ENCODE peak calls at places on chromosomes 12 and 14, in four cellular contexts. One of them, this sample, is unnamed.

GRCh38 chr14:93898731-93899130 is 28.4 kb upstream of the FAM181A start:
- DNase-seq in PC-3: no peak
- DNase-seq in epithelial cell of esophagus: no peak
- DNase-seq in lung: no peak
- DNase-seq in this sample: no peak

GRCh38 chr14:69399750-69400149 is 1.3 kb downstream of the SLC39A9 start:
- DNase-seq in PC-3: no peak
- DNase-seq in epithelial cell of esophagus: no peak
- DNase-seq in lung: no peak
- DNase-seq in this sample: no peak

GRCh38 chr14:56055521-56055920 is 62.7 kb upstream of the PELI2 start:
- DNase-seq in PC-3: no peak
- DNase-seq in epithelial cell of esophagus: no peak
- DNase-seq in lung: no peak
- DNase-seq in this sample: no peak

GRCh38 chr14:24079521-24080141 is 8.3 kb downstream of the CPNE6 start:
- DNase-seq in PC-3: no peak
- DNase-seq in epithelial cell of esophagus: no peak
- DNase-seq in lung: no peak
- DNase-seq in this sample: no peak

GRCh38 chr12:42516573-42516972 is 73.0 kb downstream of the PRICKLE1 start:
- DNase-seq in PC-3: no peak
- DNase-seq in epithelial cell of esophagus: no peak
- DNase-seq in lung: no peak
- DNase-seq in this sample: no peak

GRCh38 chr14:34069854-34070582 is 119.1 kb upstream of the EGLN3 start:
- DNase-seq in PC-3: no peak
- DNase-seq in epithelial cell of esophagus: no peak
- DNase-seq in lung: no peak
- DNase-seq in this sample: no peak

GRCh38 chr14:37145395-37145794 is 27.0 kb downstream of the SLC25A21 start:
- DNase-seq in PC-3: peak; percentile 80
- DNase-seq in epithelial cell of esophagus: peak; percentile 68
- DNase-seq in lung: no peak
- DNase-seq in this sample: no peak

GRCh38 chr12:123293178-123293760 is 21.6 kb upstream of the CDK2AP1 start:
- DNase-seq in PC-3: no peak
- DNase-seq in epithelial cell of esophagus: no peak
- DNase-seq in lung: no peak
- DNase-seq in this sample: no peak

GRCh38 chr12:48997719-48998496 is 1.3 kb downstream of the DDN start:
- DNase-seq in PC-3: peak; percentile 33
- DNase-seq in epithelial cell of esophagus: no peak
- DNase-seq in lung: no peak
- DNase-seq in this sample: no peak

GRCh38 chr14:34713681-34714319 is 593 bp downstream of the CFL2 start:
- DNase-seq in PC-3: peak; percentile 68
- DNase-seq in epithelial cell of esophagus: peak; percentile 73
- DNase-seq in lung: peak; percentile 31
- DNase-seq in this sample: no peak

GRCh38 chr12:3034067-3034750 is 43.0 kb upstream of the TSPAN9 start:
- DNase-seq in PC-3: peak; percentile 59
- DNase-seq in epithelial cell of esophagus: peak; percentile 75
- DNase-seq in lung: peak; percentile 51
- DNase-seq in this sample: peak; percentile 48

GRCh38 chr14:33716921-33717320 is 234.0 kb downstream of the EGLN3 start:
- DNase-seq in PC-3: no peak
- DNase-seq in epithelial cell of esophagus: no peak
- DNase-seq in lung: no peak
- DNase-seq in this sample: no peak

GRCh38 chr12:93979189-93979588 is 169.2 kb upstream of the PLXNC1 start:
- DNase-seq in PC-3: peak; percentile 65
- DNase-seq in epithelial cell of esophagus: peak; percentile 52
- DNase-seq in lung: no peak
- DNase-seq in this sample: no peak

GRCh38 chr14:21923820-21924219 is 250.2 kb upstream of the OR4E1 start:
- DNase-seq in PC-3: no peak
- DNase-seq in epithelial cell of esophagus: no peak
- DNase-seq in lung: no peak
- DNase-seq in this sample: no peak

GRCh38 chr12:113262710-113263109 is 41.4 kb downstream of the TPCN1 start:
- DNase-seq in PC-3: no peak
- DNase-seq in epithelial cell of esophagus: no peak
- DNase-seq in lung: no peak
- DNase-seq in this sample: no peak

GRCh38 chr14:38290601-38291190 is 34.8 kb upstream of the CLEC14A start:
- DNase-seq in PC-3: peak; percentile 82
- DNase-seq in epithelial cell of esophagus: peak; percentile 42
- DNase-seq in lung: peak; percentile 33
- DNase-seq in this sample: no peak

GRCh38 chr12:132285991-132286681 is 43.3 kb downstream of the GALNT9 start:
- DNase-seq in PC-3: peak; percentile 67
- DNase-seq in epithelial cell of esophagus: no peak
- DNase-seq in lung: peak; percentile 58
- DNase-seq in this sample: peak; percentile 88

GRCh38 chr12:131830335-131831020 is 2.3 kb downstream of the MMP17 start:
- DNase-seq in PC-3: peak; percentile 91
- DNase-seq in epithelial cell of esophagus: peak; percentile 73
- DNase-seq in lung: peak; percentile 65
- DNase-seq in this sample: peak; percentile 77

GRCh38 chr14:99357151-99357550 is 85.2 kb upstream of the BCL11B start:
- DNase-seq in PC-3: no peak
- DNase-seq in epithelial cell of esophagus: no peak
- DNase-seq in lung: no peak
- DNase-seq in this sample: no peak

DNA sequence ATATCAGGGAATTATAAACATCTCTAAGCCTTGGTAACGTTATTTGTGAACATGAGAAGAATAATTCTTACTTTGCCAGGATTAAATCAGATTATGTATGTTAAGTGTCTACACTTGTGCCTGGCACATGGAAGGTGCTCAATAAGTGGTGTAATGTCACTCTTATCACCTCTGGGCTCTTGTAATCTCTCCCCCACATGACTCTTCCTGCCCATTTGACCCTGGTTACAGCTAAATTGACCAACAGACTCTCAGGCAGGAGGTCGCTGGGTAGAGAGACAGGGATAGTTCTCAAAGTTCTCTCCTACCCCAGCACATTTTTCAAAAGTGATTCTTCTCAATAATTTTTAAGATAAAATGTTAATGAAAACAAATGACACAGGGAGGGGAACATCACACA is 137.8 kb upstream of the FRMD6 start:
- DNase-seq in PC-3: no peak
- DNase-seq in epithelial cell of esophagus: no peak
- DNase-seq in lung: no peak
- DNase-seq in this sample: no peak
- TF ChIP-seq CTCF in PC-3: no peak
- TF ChIP-seq CTCF in epithelial cell of esophagus: no peak
- TF ChIP-seq CTCF in lung: no peak
- TF ChIP-seq CTCF in this sample: no peak

GRCh38 chr14:45261209-45261608 is 8.2 kb upstream of the MIS18BP1 start:
- DNase-seq in PC-3: no peak
- DNase-seq in epithelial cell of esophagus: no peak
- DNase-seq in lung: no peak
- DNase-seq in this sample: no peak

GRCh38 chr14:45262637-45263036 is 9.6 kb upstream of the MIS18BP1 start:
- DNase-seq in PC-3: peak; percentile 45
- DNase-seq in epithelial cell of esophagus: no peak
- DNase-seq in lung: no peak
- DNase-seq in this sample: no peak

GRCh38 chr14:45271858-45272537 is 19.0 kb upstream of the MIS18BP1 start:
- DNase-seq in PC-3: no peak
- DNase-seq in epithelial cell of esophagus: no peak
- DNase-seq in lung: no peak
- DNase-seq in this sample: no peak

DNA sequence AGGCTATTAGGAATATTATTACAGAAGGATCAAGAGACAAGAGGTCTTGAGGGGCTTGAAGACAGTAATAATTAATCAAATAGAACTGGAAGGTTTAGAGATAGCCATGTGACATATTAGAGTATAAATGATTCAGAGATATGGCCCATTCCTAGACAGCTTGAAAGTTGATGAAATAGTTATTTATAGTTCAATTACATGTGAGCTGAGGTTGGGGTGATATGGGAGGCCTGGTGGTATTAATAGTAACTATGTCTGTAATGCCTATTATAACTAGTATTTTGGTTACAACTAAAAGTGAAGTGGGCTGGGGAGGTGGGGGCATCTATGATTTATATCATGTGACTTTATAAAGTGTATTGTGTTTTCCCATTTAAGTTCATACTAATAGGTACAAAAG is 14.1 kb upstream of the MIS18BP1 start:
- DNase-seq in PC-3: no peak
- DNase-seq in epithelial cell of esophagus: no peak
- DNase-seq in lung: no peak
- DNase-seq in this sample: no peak
- TF ChIP-seq CTCF in PC-3: no peak
- TF ChIP-seq CTCF in epithelial cell of esophagus: no peak
- TF ChIP-seq CTCF in lung: no peak
- TF ChIP-seq CTCF in this sample: no peak

DNA sequence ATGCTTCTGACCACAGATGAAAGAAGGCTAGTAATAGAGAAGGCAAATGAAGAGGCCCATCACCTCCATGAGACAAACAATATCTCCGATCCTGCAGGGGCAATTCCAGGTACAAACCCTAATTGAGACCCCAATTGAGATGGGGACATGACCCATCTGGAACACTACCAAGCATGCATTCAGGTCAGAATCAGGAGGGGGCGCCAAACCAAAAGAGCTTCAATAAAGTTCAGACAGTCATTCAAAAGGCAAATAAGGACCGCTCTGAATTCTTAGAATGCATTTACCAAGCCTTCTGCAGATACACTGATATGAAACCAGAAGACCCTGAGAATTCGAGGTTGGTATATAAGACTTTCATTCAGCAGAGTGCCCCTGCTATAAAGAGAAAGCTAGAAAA is 10.2 kb upstream of the EDDM3B start:
- DNase-seq in PC-3: no peak
- DNase-seq in epithelial cell of esophagus: no peak
- DNase-seq in lung: no peak
- DNase-seq in this sample: no peak
- TF ChIP-seq CTCF in PC-3: peak; percentile 42
- TF ChIP-seq CTCF in epithelial cell of esophagus: no peak
- TF ChIP-seq CTCF in lung: peak; percentile 20
- TF ChIP-seq CTCF in this sample: no peak

GRCh38 chr12:81627336-81628189 is 131.6 kb downstream of the PPFIA2 start:
- DNase-seq in PC-3: peak; percentile 60
- DNase-seq in epithelial cell of esophagus: peak; percentile 57
- DNase-seq in lung: no peak
- DNase-seq in this sample: no peak
- TF ChIP-seq CTCF in PC-3: peak; percentile 78
- TF ChIP-seq CTCF in epithelial cell of esophagus: peak; percentile 60
- TF ChIP-seq CTCF in lung: no peak
- TF ChIP-seq CTCF in this sample: peak; percentile 78

GRCh38 chr12:14854586-14855163 is 11.3 kb upstream of the ART4 start:
- DNase-seq in PC-3: peak; percentile 57
- DNase-seq in epithelial cell of esophagus: no peak
- DNase-seq in lung: no peak
- DNase-seq in this sample: no peak
- TF ChIP-seq CTCF in PC-3: no peak
- TF ChIP-seq CTCF in epithelial cell of esophagus: no peak
- TF ChIP-seq CTCF in lung: no peak
- TF ChIP-seq CTCF in this sample: no peak

GRCh38 chr12:40734283-40734682 is 42.0 kb downstream of the CNTN1 start:
- DNase-seq in PC-3: no peak
- DNase-seq in epithelial cell of esophagus: no peak
- DNase-seq in lung: no peak
- DNase-seq in this sample: no peak

GRCh38 chr12:40738856-40739255 is 46.6 kb downstream of the CNTN1 start:
- DNase-seq in PC-3: no peak
- DNase-seq in epithelial cell of esophagus: no peak
- DNase-seq in lung: no peak
- DNase-seq in this sample: no peak

GRCh38 chr12:40733871-40734270 is 41.6 kb downstream of the CNTN1 start:
- DNase-seq in PC-3: no peak
- DNase-seq in epithelial cell of esophagus: no peak
- DNase-seq in lung: no peak
- DNase-seq in this sample: no peak

GRCh38 chr12:40730281-40730680 is 38.0 kb downstream of the CNTN1 start:
- DNase-seq in PC-3: no peak
- DNase-seq in epithelial cell of esophagus: peak; percentile 27
- DNase-seq in lung: no peak
- DNase-seq in this sample: no peak

GRCh38 chr12:40735551-40736230 is 43.5 kb downstream of the CNTN1 start:
- DNase-seq in PC-3: no peak
- DNase-seq in epithelial cell of esophagus: no peak
- DNase-seq in lung: no peak
- DNase-seq in this sample: no peak
- TF ChIP-seq CTCF in PC-3: no peak
- TF ChIP-seq CTCF in epithelial cell of esophagus: no peak
- TF ChIP-seq CTCF in lung: no peak
- TF ChIP-seq CTCF in this sample: no peak

GRCh38 chr14:32588448-32589320 is 259.6 kb downstream of the AKAP6 start:
- DNase-seq in PC-3: peak; percentile 77
- DNase-seq in epithelial cell of esophagus: peak; percentile 56
- DNase-seq in lung: no peak
- DNase-seq in this sample: no peak
- TF ChIP-seq CTCF in PC-3: peak; percentile 97
- TF ChIP-seq CTCF in epithelial cell of esophagus: peak; percentile 61
- TF ChIP-seq CTCF in lung: peak; percentile 17
- TF ChIP-seq CTCF in this sample: peak; percentile 52